ENCODE peak calls at places on chromosomes 3 and 15, in nine cellular contexts. C is transverse colon, A is coronary artery, H is lung, K is sigmoid colon, Z is stomach, R is upper lobe of right lung, N is right atrium auricular region, W is heart left ventricle. J is an unnamed sample.
A peak's percentile ranks its signal among the peaks of the same experiment; 100 is the strongest.

GRCh38 chr3:130839815-130840214 is 54.1 kb upstream of the ATP2C1 start:
- DNase-seq in C (no peak), A (no peak), H (no peak), K (no peak), Z (no peak), R (no peak), N (no peak), W (peak; percentile 23), J (no peak)

GRCh38 chr15:71056111-71056510 is 59.2 kb upstream of the THSD4 start:
- DNase-seq in C (no peak), A (no peak), H (no peak), K (no peak), Z (no peak), R (no peak), N (no peak), W (no peak), J (no peak)

GRCh38 chr15:72994778-72995177 is 57.5 kb upstream of the NEO1 start:
- DNase-seq in C (peak; percentile 81), A (no peak), H (no peak), K (no peak), Z (peak; percentile 57), R (no peak), N (no peak), W (no peak), J (no peak)

GRCh38 chr15:85874236-85874635 is 79.5 kb upstream of the KLHL25 start:
- DNase-seq in C (no peak), A (no peak), H (no peak), K (no peak), Z (no peak), R (no peak), N (no peak), W (no peak), J (no peak)

GRCh38 chr3:194730369-194730768 is 44.7 kb downstream of the FAM43A start:
- DNase-seq in C (peak; percentile 63), A (no peak), H (peak; percentile 66), K (no peak), Z (peak; percentile 78), R (no peak), N (no peak), W (no peak), J (peak; percentile 60)

GRCh38 chr3:72335458-72336050 is 512.7 kb downstream of the SHQ1 start:
- DNase-seq in C (no peak), A (no peak), H (no peak), K (no peak), Z (no peak), R (no peak), N (no peak), W (no peak), J (no peak)

GRCh38 chr3:112794622-112795172 is 52.0 kb downstream of the CD200R1L start:
- DNase-seq in C (no peak), A (no peak), H (no peak), K (no peak), Z (no peak), R (no peak), N (no peak), W (no peak), J (no peak)

GRCh38 chr3:110680365-110680909 is 391.2 kb upstream of the NECTIN3 start:
- DNase-seq in C (no peak), A (no peak), H (no peak), K (no peak), Z (no peak), R (no peak), N (no peak), W (no peak), J (no peak)

GRCh38 chr3:66372681-66373350 is 128.0 kb downstream of the LRIG1 start:
- DNase-seq in C (peak; percentile 50), A (no peak), H (no peak), K (no peak), Z (no peak), R (no peak), N (no peak), W (peak; percentile 82), J (peak; percentile 69)

GRCh38 chr3:171776411-171776810 is 33.9 kb downstream of the PLD1 start:
- DNase-seq in C (no peak), A (no peak), H (no peak), K (no peak), Z (no peak), R (no peak), N (no peak), W (no peak), J (no peak)

GRCh38 chr3:171776839-171777607 is 33.3 kb downstream of the PLD1 start:
- DNase-seq in C (no peak), A (no peak), H (no peak), K (no peak), Z (no peak), R (no peak), N (no peak), W (no peak), J (no peak)

GRCh38 chr3:171777608-171777995 is 32.7 kb downstream of the PLD1 start:
- DNase-seq in C (no peak), A (no peak), H (no peak), K (no peak), Z (no peak), R (no peak), N (no peak), W (no peak), J (no peak)

GRCh38 chr3:171775943-171776342 is 34.3 kb downstream of the PLD1 start:
- DNase-seq in C (no peak), A (no peak), H (no peak), K (no peak), Z (no peak), R (no peak), N (no peak), W (no peak), J (no peak)

DNA sequence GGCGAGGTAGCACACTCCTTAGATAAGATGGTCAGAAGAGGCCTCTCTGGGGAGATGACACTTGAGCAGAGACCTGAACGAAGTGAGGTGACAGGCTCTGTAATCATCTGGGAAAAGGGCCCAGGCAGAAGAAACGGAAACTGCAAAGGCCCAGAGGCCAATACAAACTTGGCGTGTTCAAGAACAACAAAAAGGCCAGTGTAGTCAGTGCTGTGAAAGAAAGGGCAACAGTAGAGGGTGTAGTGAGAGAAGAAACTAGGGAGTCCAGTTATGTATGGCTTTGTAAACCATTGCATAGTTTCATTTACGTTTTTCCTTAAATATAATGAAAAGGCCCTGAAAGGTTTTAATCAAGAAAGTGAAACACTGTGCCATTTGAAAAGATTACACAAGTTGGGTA is 31.8 kb downstream of the PLD1 start:
- DNase-seq in C (no peak), A (no peak), H (no peak), K (no peak), Z (no peak), R (no peak), N (no peak), W (no peak), J (no peak)
- TF ChIP-seq CTCF in C (no peak), A (no peak), H (no peak), K (no peak), Z (no peak), R (no peak), N (no peak), W (no peak), J (no peak)

DNA sequence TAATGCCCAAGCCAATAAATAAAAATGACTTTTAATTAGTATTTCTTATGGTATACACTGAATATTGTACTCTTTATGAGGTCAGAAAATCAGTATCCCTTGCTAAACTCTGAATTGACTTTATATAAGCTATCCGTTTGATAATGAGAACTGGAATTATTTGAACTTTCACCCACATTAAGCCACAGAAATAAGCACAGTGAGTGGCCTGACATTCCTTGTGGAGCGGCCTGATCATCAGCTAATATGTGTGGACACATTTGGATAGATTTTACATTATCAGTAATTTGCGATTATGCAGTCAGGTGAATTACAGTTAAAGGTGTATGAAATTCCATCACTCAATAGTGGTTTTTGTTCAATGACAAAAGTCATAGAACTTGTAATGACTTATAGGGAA is 136.0 kb upstream of the CBLB start:
- DNase-seq in C (no peak), A (no peak), H (no peak), K (no peak), Z (no peak), R (no peak), N (no peak), W (no peak), J (no peak)
- H3K4me3 ChIP-seq in C (no peak overlapping the region), A (peak overlapping the region; percentile 64), H (no peak overlapping the region), K (no peak overlapping the region), Z (no peak overlapping the region), R (no peak overlapping the region), N (no peak overlapping the region), W (no peak overlapping the region), J (peak overlapping the region; percentile 19)

DNA sequence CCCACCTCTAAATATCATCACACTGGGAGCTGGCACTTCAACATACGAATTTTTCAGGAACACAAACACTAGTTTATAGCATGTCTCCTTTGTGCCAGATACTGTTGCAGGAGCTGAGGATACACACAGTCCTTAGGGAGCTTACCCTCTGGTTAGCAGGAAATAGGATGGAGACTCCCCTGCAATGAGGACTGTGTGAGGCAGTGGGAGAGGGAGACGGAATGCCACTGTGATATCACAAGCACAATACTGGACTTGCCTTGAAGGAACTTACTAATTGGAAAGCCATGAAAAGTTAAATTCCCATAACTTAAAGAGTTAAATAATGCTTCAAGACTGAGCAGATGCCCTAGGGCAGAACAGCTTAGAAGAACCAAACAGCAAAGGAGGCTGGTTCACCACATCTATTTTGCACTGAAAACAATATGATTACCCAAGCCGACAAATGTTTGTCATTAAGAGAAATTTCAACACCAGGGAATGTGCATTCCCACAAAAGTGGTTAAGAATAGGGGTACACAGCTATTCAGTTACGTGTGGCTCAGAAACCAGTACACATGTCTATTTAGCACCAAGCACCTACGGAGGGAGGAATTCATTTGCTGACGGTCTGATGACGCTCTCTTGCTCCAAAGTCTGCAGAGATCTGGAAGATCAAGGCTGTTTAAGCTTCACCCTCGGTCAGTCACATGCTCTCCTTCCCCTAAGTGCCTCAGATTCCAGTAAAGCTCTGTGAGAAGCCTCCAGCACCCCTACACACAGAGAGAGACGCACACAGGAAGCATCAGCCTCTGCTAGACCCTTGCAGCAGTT is 5.2 kb downstream of the TBC1D2B start:
- DNase-seq in C (peak; percentile 64), A (no peak), H (no peak), K (peak; percentile 81), Z (no peak), R (no peak), N (no peak), W (peak; percentile 42), J (no peak)
- H3K27ac ChIP-seq in C (peak overlapping the region; percentile 98), A (peak overlapping the region; percentile 22), H (peak overlapping the region; percentile 15), K (peak overlapping the region; percentile 90), Z (peak overlapping the region; percentile 99), R (peak overlapping the region; percentile 80), N (peak overlapping the region; percentile 53), W (peak overlapping the region; percentile 32), J (peak overlapping the region; percentile 54)

GRCh38 chr3:128320551-128321340 is 145.9 kb downstream of the DNAJB8 start:
- DNase-seq in C (no peak), A (peak; percentile 50), H (no peak), K (peak; percentile 37), Z (peak; percentile 16), R (no peak), N (no peak), W (no peak), J (no peak)

GRCh38 chr3:128319741-128320141 is 146.9 kb downstream of the DNAJB8 start:
- DNase-seq in C (no peak), A (peak; percentile 43), H (no peak), K (peak; percentile 41), Z (peak; percentile 34), R (no peak), N (no peak), W (no peak), J (peak; percentile 82)

GRCh38 chr3:128321418-128321817 is 145.3 kb downstream of the DNAJB8 start:
- DNase-seq in C (no peak), A (peak; percentile 62), H (no peak), K (peak; percentile 21), Z (peak; percentile 10), R (no peak), N (no peak), W (no peak), J (no peak)

GRCh38 chr3:128323206-128324081 is 143.2 kb downstream of the DNAJB8 start:
- DNase-seq in C (no peak), A (peak; percentile 46), H (no peak), K (peak; percentile 46), Z (peak; percentile 69), R (peak; percentile 51), N (peak; percentile 52), W (peak; percentile 59), J (peak; percentile 83)

GRCh38 chr3:128322030-128323022 is 144.4 kb downstream of the DNAJB8 start:
- DNase-seq in C (peak; percentile 51), A (peak; percentile 60), H (no peak), K (peak; percentile 73), Z (peak; percentile 57), R (peak; percentile 73), N (no peak), W (peak; percentile 68), J (peak; percentile 90)
- TF ChIP-seq CTCF in C (peak; percentile 42), A (no peak), H (peak; percentile 13), K (peak; percentile 47), Z (no peak), R (peak; percentile 52), N (peak; percentile 24), W (peak; percentile 34), J (peak; percentile 38)